ENCODE peak calls at places on chromosome 13, in nine cellular contexts. One of them, this sample, is unnamed.

GRCh38 chr13:25911020-25911419 is 140.8 kb downstream of the SHISA2 start:
- DNase-seq in heart left ventricle: no peak
- DNase-seq in CD8-positive, alpha-beta T cell: no peak
- DNase-seq in RWPE1: no peak
- DNase-seq in mesenchymal stem cell: no peak
- DNase-seq in tibial nerve: no peak
- DNase-seq in neuronal stem cell: peak; percentile 92
- DNase-seq in caudate nucleus: no peak
- DNase-seq in Peyer's patch: no peak
- DNase-seq in this sample: peak; percentile 75

GRCh38 chr13:24744247-24744646 is 19.7 kb upstream of the RNF17 start:
- DNase-seq in heart left ventricle: no peak
- DNase-seq in CD8-positive, alpha-beta T cell: no peak
- DNase-seq in RWPE1: no peak
- DNase-seq in mesenchymal stem cell: no peak
- DNase-seq in tibial nerve: no peak
- DNase-seq in neuronal stem cell: no peak
- DNase-seq in caudate nucleus: no peak
- DNase-seq in Peyer's patch: no peak
- DNase-seq in this sample: no peak

GRCh38 chr13:111304041-111304544 is 16.3 kb upstream of the TEX29 start:
- DNase-seq in heart left ventricle: no peak
- DNase-seq in CD8-positive, alpha-beta T cell: no peak
- DNase-seq in RWPE1: no peak
- DNase-seq in mesenchymal stem cell: no peak
- DNase-seq in tibial nerve: no peak
- DNase-seq in neuronal stem cell: no peak
- DNase-seq in caudate nucleus: no peak
- DNase-seq in Peyer's patch: peak; percentile 54
- DNase-seq in this sample: no peak

GRCh38 chr13:93903909-93904308 is 575.6 kb downstream of the DCT start:
- DNase-seq in heart left ventricle: no peak
- DNase-seq in CD8-positive, alpha-beta T cell: no peak
- DNase-seq in RWPE1: no peak
- DNase-seq in mesenchymal stem cell: peak; percentile 54
- DNase-seq in tibial nerve: no peak
- DNase-seq in neuronal stem cell: no peak
- DNase-seq in caudate nucleus: no peak
- DNase-seq in Peyer's patch: no peak
- DNase-seq in this sample: no peak

GRCh38 chr13:59679239-59679638 is 484.5 kb downstream of the DIAPH3 start:
- DNase-seq in heart left ventricle: no peak
- DNase-seq in CD8-positive, alpha-beta T cell: no peak
- DNase-seq in RWPE1: no peak
- DNase-seq in mesenchymal stem cell: peak; percentile 17
- DNase-seq in tibial nerve: no peak
- DNase-seq in neuronal stem cell: no peak
- DNase-seq in caudate nucleus: no peak
- DNase-seq in Peyer's patch: no peak
- DNase-seq in this sample: no peak

GRCh38 chr13:20193142-20193923 is 595 bp upstream of the GJB2 start:
- DNase-seq in heart left ventricle: no peak
- DNase-seq in CD8-positive, alpha-beta T cell: no peak
- DNase-seq in RWPE1: no peak
- DNase-seq in mesenchymal stem cell: no peak
- DNase-seq in tibial nerve: no peak
- DNase-seq in neuronal stem cell: no peak
- DNase-seq in caudate nucleus: no peak
- DNase-seq in Peyer's patch: no peak
- DNase-seq in this sample: no peak

GRCh38 chr13:44013666-44014291 is 134.1 kb downstream of the LACC1 start:
- DNase-seq in heart left ventricle: no peak
- DNase-seq in CD8-positive, alpha-beta T cell: no peak
- DNase-seq in RWPE1: peak; percentile 16
- DNase-seq in mesenchymal stem cell: peak; percentile 85
- DNase-seq in tibial nerve: no peak
- DNase-seq in neuronal stem cell: no peak
- DNase-seq in caudate nucleus: no peak
- DNase-seq in Peyer's patch: no peak
- DNase-seq in this sample: no peak

GRCh38 chr13:46982856-46983582 is 86.2 kb upstream of the HTR2A start:
- DNase-seq in heart left ventricle: no peak
- DNase-seq in CD8-positive, alpha-beta T cell: no peak
- DNase-seq in RWPE1: no peak
- DNase-seq in mesenchymal stem cell: no peak
- DNase-seq in tibial nerve: no peak
- DNase-seq in neuronal stem cell: no peak
- DNase-seq in caudate nucleus: no peak
- DNase-seq in Peyer's patch: peak; percentile 66
- DNase-seq in this sample: no peak

GRCh38 chr13:58960909-58961308 is 1202.8 kb downstream of the DIAPH3 start:
- DNase-seq in heart left ventricle: no peak
- DNase-seq in CD8-positive, alpha-beta T cell: no peak
- DNase-seq in RWPE1: peak; percentile 4
- DNase-seq in mesenchymal stem cell: peak; percentile 56
- DNase-seq in tibial nerve: no peak
- DNase-seq in neuronal stem cell: no peak
- DNase-seq in caudate nucleus: no peak
- DNase-seq in Peyer's patch: no peak
- DNase-seq in this sample: no peak

GRCh38 chr13:82717249-82717648 is 1165.0 kb downstream of the SLITRK1 start:
- DNase-seq in heart left ventricle: no peak
- DNase-seq in CD8-positive, alpha-beta T cell: no peak
- DNase-seq in RWPE1: peak; percentile 40
- DNase-seq in mesenchymal stem cell: peak; percentile 15
- DNase-seq in tibial nerve: no peak
- DNase-seq in neuronal stem cell: no peak
- DNase-seq in caudate nucleus: no peak
- DNase-seq in Peyer's patch: no peak
- DNase-seq in this sample: no peak

GRCh38 chr13:27783111-27783510 is 9.2 kb upstream of the GSX1 start:
- DNase-seq in heart left ventricle: no peak
- DNase-seq in CD8-positive, alpha-beta T cell: no peak
- DNase-seq in RWPE1: peak; percentile 15
- DNase-seq in mesenchymal stem cell: peak; percentile 17
- DNase-seq in tibial nerve: no peak
- DNase-seq in neuronal stem cell: no peak
- DNase-seq in caudate nucleus: no peak
- DNase-seq in Peyer's patch: no peak
- DNase-seq in this sample: no peak

GRCh38 chr13:45445053-45445452 is 19.7 kb upstream of the COG3 start:
- DNase-seq in heart left ventricle: no peak
- DNase-seq in CD8-positive, alpha-beta T cell: no peak
- DNase-seq in RWPE1: no peak
- DNase-seq in mesenchymal stem cell: no peak
- DNase-seq in tibial nerve: no peak
- DNase-seq in neuronal stem cell: no peak
- DNase-seq in caudate nucleus: no peak
- DNase-seq in Peyer's patch: no peak
- DNase-seq in this sample: no peak

GRCh38 chr13:29453657-29454056 is 141.8 kb downstream of the SLC7A1 start:
- DNase-seq in heart left ventricle: no peak
- DNase-seq in CD8-positive, alpha-beta T cell: no peak
- DNase-seq in RWPE1: no peak
- DNase-seq in mesenchymal stem cell: no peak
- DNase-seq in tibial nerve: no peak
- DNase-seq in neuronal stem cell: no peak
- DNase-seq in caudate nucleus: no peak
- DNase-seq in Peyer's patch: no peak
- DNase-seq in this sample: no peak

GRCh38 chr13:24693862-24694471 is 13.8 kb downstream of the ATP12A start:
- DNase-seq in heart left ventricle: peak; percentile 17
- DNase-seq in CD8-positive, alpha-beta T cell: no peak
- DNase-seq in RWPE1: peak; percentile 78
- DNase-seq in mesenchymal stem cell: peak; percentile 62
- DNase-seq in tibial nerve: peak; percentile 32
- DNase-seq in neuronal stem cell: peak; percentile 57
- DNase-seq in caudate nucleus: no peak
- DNase-seq in Peyer's patch: peak; percentile 69
- DNase-seq in this sample: peak; percentile 71

GRCh38 chr13:95641961-95642621 is 2.4 kb downstream of the DZIP1 start:
- DNase-seq in heart left ventricle: peak; percentile 30
- DNase-seq in CD8-positive, alpha-beta T cell: no peak
- DNase-seq in RWPE1: no peak
- DNase-seq in mesenchymal stem cell: peak; percentile 59
- DNase-seq in tibial nerve: no peak
- DNase-seq in neuronal stem cell: peak; percentile 6
- DNase-seq in caudate nucleus: peak; percentile 7
- DNase-seq in Peyer's patch: peak; percentile 50
- DNase-seq in this sample: no peak

GRCh38 chr13:35210234-35210633 is 266.3 kb downstream of the MAB21L1 start:
- DNase-seq in heart left ventricle: no peak
- DNase-seq in CD8-positive, alpha-beta T cell: no peak
- DNase-seq in RWPE1: peak; percentile 0
- DNase-seq in mesenchymal stem cell: no peak
- DNase-seq in tibial nerve: no peak
- DNase-seq in neuronal stem cell: no peak
- DNase-seq in caudate nucleus: no peak
- DNase-seq in Peyer's patch: no peak
- DNase-seq in this sample: no peak

GRCh38 chr13:30690282-30691188 is 44.8 kb upstream of the ALOX5AP start:
- DNase-seq in heart left ventricle: peak; percentile 55
- DNase-seq in CD8-positive, alpha-beta T cell: no peak
- DNase-seq in RWPE1: peak; percentile 41
- DNase-seq in mesenchymal stem cell: peak; percentile 97
- DNase-seq in tibial nerve: peak; percentile 77
- DNase-seq in neuronal stem cell: no peak
- DNase-seq in caudate nucleus: no peak
- DNase-seq in Peyer's patch: peak; percentile 82
- DNase-seq in this sample: no peak

GRCh38 chr13:56706485-56706884 is 434.2 kb upstream of the PRR20A start:
- DNase-seq in heart left ventricle: no peak
- DNase-seq in CD8-positive, alpha-beta T cell: no peak
- DNase-seq in RWPE1: no peak
- DNase-seq in mesenchymal stem cell: no peak
- DNase-seq in tibial nerve: no peak
- DNase-seq in neuronal stem cell: no peak
- DNase-seq in caudate nucleus: no peak
- DNase-seq in Peyer's patch: no peak
- DNase-seq in this sample: no peak

GRCh38 chr13:36673838-36674326 is at the start of gene SERTM1:
- DNase-seq in heart left ventricle: no peak
- DNase-seq in CD8-positive, alpha-beta T cell: no peak
- DNase-seq in RWPE1: peak; percentile 2
- DNase-seq in mesenchymal stem cell: no peak
- DNase-seq in tibial nerve: no peak
- DNase-seq in neuronal stem cell: peak; percentile 82
- DNase-seq in caudate nucleus: no peak
- DNase-seq in Peyer's patch: no peak
- DNase-seq in this sample: peak; percentile 37

GRCh38 chr13:37995052-37995451 is 125.5 kb upstream of the TRPC4 start:
- DNase-seq in heart left ventricle: no peak
- DNase-seq in CD8-positive, alpha-beta T cell: no peak
- DNase-seq in RWPE1: no peak
- DNase-seq in mesenchymal stem cell: peak; percentile 54
- DNase-seq in tibial nerve: no peak
- DNase-seq in neuronal stem cell: peak; percentile 27
- DNase-seq in caudate nucleus: no peak
- DNase-seq in Peyer's patch: no peak
- DNase-seq in this sample: no peak

GRCh38 chr13:54078271-54078670 is 1049.7 kb downstream of the OLFM4 start:
- DNase-seq in heart left ventricle: no peak
- DNase-seq in CD8-positive, alpha-beta T cell: no peak
- DNase-seq in RWPE1: no peak
- DNase-seq in mesenchymal stem cell: no peak
- DNase-seq in tibial nerve: no peak
- DNase-seq in neuronal stem cell: no peak
- DNase-seq in caudate nucleus: no peak
- DNase-seq in Peyer's patch: no peak
- DNase-seq in this sample: no peak
- H3K27ac ChIP-seq in heart left ventricle: no peak overlapping the region
- H3K27ac ChIP-seq in CD8-positive, alpha-beta T cell: no peak overlapping the region
- H3K27ac ChIP-seq in RWPE1: no peak overlapping the region
- H3K27ac ChIP-seq in mesenchymal stem cell: no peak overlapping the region
- H3K27ac ChIP-seq in tibial nerve: no peak overlapping the region
- H3K27ac ChIP-seq in neuronal stem cell: no peak overlapping the region
- H3K27ac ChIP-seq in caudate nucleus: no peak overlapping the region
- H3K27ac ChIP-seq in Peyer's patch: no peak overlapping the region
- H3K27ac ChIP-seq in this sample: no peak overlapping the region

GRCh38 chr13:75587679-75588078 is 38.1 kb downstream of the UCHL3 start:
- DNase-seq in heart left ventricle: no peak
- DNase-seq in CD8-positive, alpha-beta T cell: no peak
- DNase-seq in RWPE1: no peak
- DNase-seq in mesenchymal stem cell: peak; percentile 4
- DNase-seq in tibial nerve: no peak
- DNase-seq in neuronal stem cell: no peak
- DNase-seq in caudate nucleus: no peak
- DNase-seq in Peyer's patch: no peak
- DNase-seq in this sample: peak; percentile 45
- H3K27ac ChIP-seq in heart left ventricle: no peak overlapping the region
- H3K27ac ChIP-seq in CD8-positive, alpha-beta T cell: no peak overlapping the region
- H3K27ac ChIP-seq in RWPE1: no peak overlapping the region
- H3K27ac ChIP-seq in mesenchymal stem cell: no peak overlapping the region
- H3K27ac ChIP-seq in tibial nerve: no peak overlapping the region
- H3K27ac ChIP-seq in neuronal stem cell: no peak overlapping the region
- H3K27ac ChIP-seq in caudate nucleus: no peak overlapping the region
- H3K27ac ChIP-seq in Peyer's patch: no peak overlapping the region
- H3K27ac ChIP-seq in this sample: no peak overlapping the region

DNA sequence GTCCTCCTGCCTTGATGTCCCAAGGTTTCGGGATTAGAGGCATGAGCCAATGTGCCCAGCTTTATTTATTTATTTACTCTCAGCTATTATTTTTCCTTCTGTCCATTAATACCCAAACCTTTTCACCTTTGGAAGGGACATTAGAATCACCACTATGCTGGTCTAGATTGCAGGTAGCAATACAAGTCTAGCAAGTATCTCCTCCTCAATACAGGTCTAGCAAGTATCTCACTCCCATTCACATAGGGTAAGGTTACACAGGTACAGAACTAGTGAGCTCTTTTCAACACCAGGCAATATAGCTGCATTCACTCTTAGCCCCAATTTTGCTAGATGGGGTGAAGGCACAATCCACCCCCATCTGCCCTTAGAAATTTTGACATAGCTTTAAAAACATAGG is 17.4 kb upstream of the SPRYD7 start:
- DNase-seq in heart left ventricle: no peak
- DNase-seq in CD8-positive, alpha-beta T cell: no peak
- DNase-seq in RWPE1: no peak
- DNase-seq in mesenchymal stem cell: no peak
- DNase-seq in tibial nerve: no peak
- DNase-seq in neuronal stem cell: no peak
- DNase-seq in caudate nucleus: no peak
- DNase-seq in Peyer's patch: no peak
- DNase-seq in this sample: no peak
- H3K27ac ChIP-seq in heart left ventricle: no peak overlapping the region
- H3K27ac ChIP-seq in CD8-positive, alpha-beta T cell: no peak overlapping the region
- H3K27ac ChIP-seq in RWPE1: no peak overlapping the region
- H3K27ac ChIP-seq in mesenchymal stem cell: no peak overlapping the region
- H3K27ac ChIP-seq in tibial nerve: no peak overlapping the region
- H3K27ac ChIP-seq in neuronal stem cell: no peak overlapping the region
- H3K27ac ChIP-seq in caudate nucleus: no peak overlapping the region
- H3K27ac ChIP-seq in Peyer's patch: no peak overlapping the region
- H3K27ac ChIP-seq in this sample: no peak overlapping the region

DNA sequence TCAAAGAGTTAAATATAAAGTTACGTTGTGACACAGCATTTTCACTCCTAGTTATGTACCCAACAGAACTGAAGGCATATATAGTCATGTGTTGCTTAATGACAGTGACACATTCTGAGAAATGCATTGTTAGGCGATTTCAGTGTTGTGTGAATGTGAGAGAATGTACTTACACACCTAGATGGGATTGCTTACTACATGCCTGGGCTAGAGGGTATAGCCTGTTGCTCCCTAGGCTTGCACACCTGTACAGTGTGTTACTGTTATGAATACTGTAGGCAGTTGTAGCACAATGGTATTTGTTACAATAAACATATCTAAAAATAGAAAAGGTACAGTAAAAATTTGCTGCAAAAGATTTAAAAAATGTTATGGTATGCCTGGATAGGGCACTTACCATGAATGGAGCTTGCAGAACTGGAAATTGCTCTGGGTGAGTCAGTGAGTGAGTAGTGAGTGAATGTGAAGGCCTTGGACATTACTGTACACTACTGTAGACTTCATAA is 89.2 kb downstream of the DHRS12 start:
- DNase-seq in heart left ventricle: no peak
- DNase-seq in CD8-positive, alpha-beta T cell: no peak
- DNase-seq in RWPE1: peak; percentile 36
- DNase-seq in mesenchymal stem cell: peak; percentile 54
- DNase-seq in tibial nerve: no peak
- DNase-seq in neuronal stem cell: no peak
- DNase-seq in caudate nucleus: no peak
- DNase-seq in Peyer's patch: no peak
- DNase-seq in this sample: no peak
- H3K27ac ChIP-seq in heart left ventricle: no peak overlapping the region
- H3K27ac ChIP-seq in CD8-positive, alpha-beta T cell: no peak overlapping the region
- H3K27ac ChIP-seq in RWPE1: peak overlapping the region; percentile 73
- H3K27ac ChIP-seq in mesenchymal stem cell: peak overlapping the region; percentile 50
- H3K27ac ChIP-seq in tibial nerve: no peak overlapping the region
- H3K27ac ChIP-seq in neuronal stem cell: no peak overlapping the region
- H3K27ac ChIP-seq in caudate nucleus: no peak overlapping the region
- H3K27ac ChIP-seq in Peyer's patch: no peak overlapping the region
- H3K27ac ChIP-seq in this sample: no peak overlapping the region

This sample was measured in iPS DF 6.9.